ENCODE peak calls at places on chromosomes 6 and 20, in four cellular contexts. S, T, M and R are unnamed samples.

GRCh38 chr6:90739339-90739738 is 152.5 kb upstream of the MAP3K7 start:
- DNase-seq in T (no peak), M (no peak), S (no peak), R (no peak)

GRCh38 chr6:92050216-92050615 is 1369.1 kb downstream of the EPHA7 start:
- DNase-seq in M (no peak), S (no peak), T (no peak), R (no peak)

GRCh38 chr6:48378874-48379407 is 267.9 kb upstream of the PTCHD4 start:
- DNase-seq in T (no peak), M (no peak), S (no peak), R (no peak)

GRCh38 chr6:167797079-167797870 is 29.4 kb upstream of the AFDN start:
- DNase-seq in S (peak), M (no peak), T (no peak), R (no peak)

GRCh38 chr6:32947552-32948465 is 5.1 kb downstream of the HLA-DMA start:
- DNase-seq in M (no peak), S (no peak), T (peak), R (peak)

GRCh38 chr6:158962371-158962770 is 37.6 kb downstream of the RSPH3 start:
- DNase-seq in M (no peak), S (no peak), T (no peak), R (no peak)

GRCh38 chr20:19758888-19759331 is 852 bp downstream of the RIN2 start:
- DNase-seq in S (peak), T (peak), M (peak), R (peak)

GRCh38 chr20:25063981-25064380 is 6.0 kb upstream of the ACSS1 start:
- DNase-seq in M (no peak), S (no peak), T (no peak), R (no peak)

GRCh38 chr6:31121131-31121790 is 1.0 kb upstream of the CDSN start:
- DNase-seq in S (no peak), M (no peak), T (no peak), R (no peak)

GRCh38 chr6:30615219-30615957 is 1.7 kb downstream of the PPP1R10 start:
- DNase-seq in S (peak), T (peak), M (peak), R (no peak)

GRCh38 chr20:62357681-62358080 is 9.4 kb downstream of the LAMA5 start:
- DNase-seq in T (no peak), S (no peak), M (no peak), R (no peak)

GRCh38 chr20:45254867-45255266 is 503 bp upstream of the SLPI start:
- DNase-seq in M (no peak), S (peak), T (peak), R (no peak)

GRCh38 chr6:103893082-103893481 is 966.6 kb downstream of the HACE1 start:
- DNase-seq in S (no peak), T (peak), M (no peak), R (peak)

GRCh38 chr6:125066964-125067363 is 86.6 kb upstream of the TPD52L1 start:
- DNase-seq in T (peak), M (no peak), S (no peak), R (no peak)

GRCh38 chr6:37170273-37171140 is 555 bp downstream of the PIM1 start:
- DNase-seq in M (peak), S (peak), T (peak), R (peak)

GRCh38 chr20:57717797-57718196 is 8.0 kb upstream of the PMEPA1 start:
- DNase-seq in M (no peak), S (no peak), T (no peak), R (no peak)

GRCh38 chr6:63389191-63389844 is 69.5 kb upstream of the LGSN start:
- DNase-seq in T (no peak), M (no peak), S (no peak), R (no peak)